ENCODE peak calls at places on chromosomes 4 and X, in seven cellular contexts. S, I, Z, A, K, N and P are unnamed samples.

GRCh38 chr4:105909699-105910340 is 14.5 kb downstream of the NPNT start:
- DNase-seq in S (no peak), I (no peak), Z (no peak), A (peak), K (peak), N (no peak), P (peak)

GRCh38 chr4:47784222-47784621 is 53.6 kb downstream of the CORIN start:
- DNase-seq in S (no peak), I (peak), Z (no peak), A (no peak), K (no peak), N (no peak), P (no peak)

GRCh38 chr4:11587797-11588196 is 159.1 kb upstream of the HS3ST1 start:
- DNase-seq in S (no peak), I (no peak), Z (no peak), A (no peak), K (no peak), N (no peak), P (no peak)

GRCh38 chr4:144809056-144809640 is 163.2 kb downstream of the HHIP start:
- DNase-seq in S (no peak), I (no peak), Z (no peak), A (no peak), K (peak), N (peak), P (no peak)

GRCh38 chr4:167282171-167282864 is 48.0 kb upstream of the SPOCK3 start:
- DNase-seq in S (no peak), I (no peak), Z (no peak), A (no peak), K (no peak), N (no peak), P (no peak)

GRCh38 chr4:91729851-91730250 is 573.9 kb upstream of the GRID2 start:
- DNase-seq in S (no peak), I (no peak), Z (no peak), A (no peak), K (no peak), N (no peak), P (no peak)

GRCh38 chrX:150649096-150649870 is 43.9 kb upstream of the MTMR1 start:
- DNase-seq in S (no peak), I (peak), Z (no peak), A (peak), K (no peak), N (no peak), P (no peak)

GRCh38 chrX:10756365-10756915 is 136.1 kb upstream of the MID1 start:
- DNase-seq in S (no peak), I (peak), Z (no peak), A (peak), K (peak), N (no peak), P (peak)

GRCh38 chrX:57817302-57817701 is 93.0 kb downstream of the ZXDA start:
- DNase-seq in S (no peak), I (no peak), Z (no peak), A (no peak), K (no peak), N (no peak), P (no peak)

GRCh38 chr4:1747603-1747967 is 26.3 kb downstream of the TACC3 start:
- DNase-seq in S (no peak), I (no peak), Z (no peak), A (no peak), K (no peak), N (no peak), P (no peak)
- H2BK5ac ChIP-seq in S (no peak), I (no peak), Z (no peak), A (no peak), K (no peak), N (no peak), P (no peak)

GRCh38 chr4:159141193-159141592 is 38.3 kb downstream of the RAPGEF2 start:
- DNase-seq in S (no peak), I (peak), Z (no peak), A (peak), K (no peak), N (no peak), P (no peak)

GRCh38 chr4:159134422-159134821 is 31.5 kb downstream of the RAPGEF2 start:
- DNase-seq in S (no peak), I (no peak), Z (no peak), A (no peak), K (no peak), N (no peak), P (no peak)

GRCh38 chr4:159142254-159142653 is 39.4 kb downstream of the RAPGEF2 start:
- DNase-seq in S (no peak), I (no peak), Z (no peak), A (peak), K (no peak), N (no peak), P (no peak)

GRCh38 chr4:159131564-159131963 is 28.7 kb downstream of the RAPGEF2 start:
- DNase-seq in S (no peak), I (no peak), Z (no peak), A (no peak), K (peak), N (no peak), P (no peak)

GRCh38 chr4:159137176-159137575 is 34.3 kb downstream of the RAPGEF2 start:
- DNase-seq in S (no peak), I (no peak), Z (no peak), A (no peak), K (peak), N (no peak), P (no peak)
- H4K8ac ChIP-seq in S (no peak), I (no peak), Z (no peak), A (no peak), K (no peak), N (no peak), P (no peak)

DNA sequence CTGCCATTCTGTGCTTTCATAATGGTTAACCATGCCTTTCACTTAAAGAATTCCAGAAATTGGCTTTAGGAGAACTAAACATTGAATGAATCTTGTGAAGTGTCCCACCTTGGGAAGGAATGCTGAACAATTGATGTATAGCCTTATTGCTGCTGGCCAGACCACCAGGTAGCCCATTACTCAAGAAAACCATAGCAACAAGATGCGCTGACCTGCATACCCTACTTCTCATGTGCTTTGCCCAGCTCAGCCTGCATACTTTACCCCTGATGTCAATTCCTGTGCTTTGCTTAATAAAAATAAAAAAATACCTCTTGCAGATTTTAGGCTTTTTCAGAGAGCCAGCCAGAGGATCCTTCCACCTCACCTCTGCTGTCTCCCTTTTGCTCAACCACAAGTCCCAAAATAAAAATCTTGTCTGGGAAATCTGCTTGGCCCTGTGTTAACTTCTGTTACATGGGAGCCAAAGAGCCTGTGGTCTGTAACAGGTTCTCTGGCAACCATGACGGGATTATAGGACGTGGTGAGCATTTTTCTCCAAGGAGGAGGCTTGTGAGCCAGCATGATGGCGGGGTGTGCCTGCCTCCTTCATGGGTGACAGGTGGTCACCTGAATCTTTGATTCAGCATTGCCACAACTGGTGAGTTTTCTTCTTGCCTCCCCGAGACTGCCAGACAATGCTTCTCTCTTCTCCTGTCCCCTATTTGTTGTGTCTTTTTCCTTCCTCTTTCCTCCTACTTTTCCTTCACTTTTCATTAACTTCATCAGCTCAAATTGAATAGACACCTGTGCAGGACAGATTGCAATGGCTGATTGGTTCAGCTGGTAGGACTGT is 106.8 kb downstream of the ARSJ start:
- DNase-seq in S (no peak), I (no peak), Z (no peak), A (peak), K (peak), N (no peak), P (peak)
- H3K23ac ChIP-seq in S (no peak), I (no peak), Z (no peak), A (no peak), K (no peak), N (no peak), P (no peak)

DNA sequence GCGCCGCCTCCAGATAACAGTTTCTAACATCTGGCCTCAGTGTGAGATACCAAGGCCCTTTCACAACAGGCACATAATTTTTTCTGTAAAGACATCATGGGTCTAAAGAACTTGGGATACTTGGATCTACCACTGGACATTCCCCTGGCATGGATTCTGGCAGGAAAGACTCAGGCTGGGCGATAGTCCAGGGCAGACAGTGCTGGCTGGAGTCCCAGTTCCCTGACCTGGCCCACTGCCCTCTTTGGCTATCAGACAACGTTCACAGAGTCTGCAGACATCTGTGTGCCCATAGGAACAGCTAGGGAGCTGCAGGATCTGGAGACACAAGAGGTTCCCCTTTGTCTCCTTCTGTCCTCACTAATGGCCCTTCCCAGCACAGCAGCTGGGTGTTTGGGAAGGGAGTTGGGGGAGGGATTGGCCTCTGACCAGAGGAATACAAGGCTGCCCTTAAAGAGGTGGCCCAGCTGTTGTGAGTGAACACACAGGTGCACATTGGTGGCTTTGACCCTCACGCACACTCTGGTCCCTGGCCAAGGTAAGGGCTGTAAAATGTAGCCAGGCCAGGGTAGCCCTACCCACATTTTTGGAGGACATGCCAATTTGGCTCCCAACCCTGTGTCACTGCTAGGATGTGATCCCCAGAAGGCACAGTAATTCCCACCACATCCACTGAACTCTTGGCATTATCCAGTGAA is 72.4 kb downstream of the SOX3 start:
- DNase-seq in S (no peak), I (no peak), Z (no peak), A (no peak), K (no peak), N (no peak), P (no peak)
- H2BK5ac ChIP-seq in S (no peak), I (no peak), Z (no peak), A (no peak), K (no peak), N (no peak), P (no peak)

GRCh38 chr4:86035688-86036087 is 324.2 kb downstream of the MAPK10 start:
- DNase-seq in S (no peak), I (no peak), Z (no peak), A (peak), K (no peak), N (no peak), P (peak)
- H4K8ac ChIP-seq in S (no peak), I (no peak), Z (no peak), A (peak), K (no peak), N (no peak), P (no peak)

DNA sequence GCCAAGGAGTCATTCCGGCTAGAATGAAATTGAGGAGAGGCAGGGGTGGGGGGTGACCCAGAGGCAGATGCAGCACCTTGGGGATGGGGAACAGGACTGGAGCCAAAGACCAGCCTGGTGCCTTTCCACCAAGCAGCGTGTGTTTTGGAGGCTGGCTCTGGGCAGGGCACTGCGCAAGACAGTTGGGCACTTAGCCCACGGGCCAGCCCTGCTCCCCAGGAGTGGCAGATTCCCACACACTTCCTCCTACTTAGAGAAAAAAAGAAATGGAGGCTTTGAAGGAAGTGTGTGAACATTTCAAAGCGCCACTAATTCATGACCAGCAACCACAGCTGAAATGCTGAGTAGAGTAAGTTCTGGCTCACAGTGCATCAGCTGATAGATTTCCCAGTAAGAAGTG is 54.9 kb upstream of the LGI2 start:
- DNase-seq in S (no peak), I (no peak), Z (no peak), A (no peak), K (no peak), N (no peak), P (no peak)
- H3K23ac ChIP-seq in S (no peak), I (no peak), Z (no peak), A (no peak), K (no peak), N (no peak), P (no peak)